ENCODE peak calls at places on chromosome 22, in nine cellular contexts. G is endothelial cell; S is activated CD4-positive, alpha-beta memory T cell treated with anti-CD3 and anti-CD28 coated beads, Interleukin-2, amount 10 ng/mL, durations not matched to agents 7 days and 5 days; R is epithelial cell of proximal tubule; C is activated CD4-positive, CD25-positive, alpha-beta regulatory T cell; K is right lobe of liver; U is BJ; N is EH; E is activated T-helper 1 cell treated with anti-CD3 and anti-CD28 coated beads, Interleukin-12 subunit alpha, Interleukin-12 subunit beta, Interleukin-2, Interleukin-4 antibody, amounts not matched to agents 30 ng/mL and 10 ng/mL and 1 ng/mL, durations not matched to agents 14 hours and 24 hours and 36 hours. T is an unnamed sample.

GRCh38 chr22:47153854-47154542 is 391.5 kb downstream of the TBC1D22A start:
- DNase-seq in G (no peak), S (no peak), R (no peak), C (no peak), K (no peak), U (no peak), N (no peak), E (no peak), T (no peak)

GRCh38 chr22:44698531-44699421 is 3.2 kb upstream of the PRR5 start:
- DNase-seq in G (no peak), S (no peak), R (no peak), C (no peak), K (no peak), U (peak; percentile 98), N (peak; percentile 100), E (no peak), T (peak; percentile 99)

GRCh38 chr22:42873361-42873760 is 16.3 kb upstream of the ARFGAP3 start:
- DNase-seq in G (no peak), S (no peak), R (no peak), C (no peak), K (no peak), U (no peak), N (peak; percentile 13), E (no peak), T (no peak)

GRCh38 chr22:38751422-38752346 is 4.1 kb downstream of the SUN2 start:
- DNase-seq in G (no peak), S (peak; percentile 89), R (no peak), C (peak; percentile 37), K (peak; percentile 72), U (no peak), N (no peak), E (peak; percentile 77), T (no peak)

GRCh38 chr22:47442821-47443220 is 680.4 kb downstream of the TBC1D22A start:
- DNase-seq in G (no peak), S (no peak), R (no peak), C (no peak), K (no peak), U (no peak), N (no peak), E (no peak), T (no peak)

GRCh38 chr22:47401976-47402770 is 639.7 kb downstream of the TBC1D22A start:
- DNase-seq in G (no peak), S (no peak), R (no peak), C (no peak), K (no peak), U (no peak), N (no peak), E (no peak), T (peak; percentile 22)

GRCh38 chr22:46776486-46776826 is 14.0 kb downstream of the TBC1D22A start:
- DNase-seq in G (no peak), S (no peak), R (no peak), C (no peak), K (no peak), U (no peak), N (no peak), E (no peak), T (no peak)

GRCh38 chr22:50560034-50560433 is 2.7 kb downstream of the SYCE3 start:
- DNase-seq in G (no peak), S (no peak), R (no peak), C (no peak), K (no peak), U (no peak), N (no peak), E (no peak), T (no peak)

GRCh38 chr22:21778705-21779363 is 43.2 kb upstream of the YPEL1 start:
- DNase-seq in G (no peak), S (no peak), R (peak; percentile 43), C (no peak), K (no peak), U (peak; percentile 19), N (peak; percentile 78), E (no peak), T (peak; percentile 78)